ENCODE peak calls at places on chromosome 17, in four cellular contexts. One of them, this sample, is unnamed.

GRCh38 chr17:10888858-10889257 is 51.0 kb upstream of the PIRT start:
- DNase-seq in activated naive CD4-positive, alpha-beta T cell treated with anti-CD3 and anti-CD28 coated beads for 36 hours: no peak
- DNase-seq in CD4-positive, alpha-beta memory T cell: no peak
- DNase-seq in activated T-helper 1 cell treated with Interleukin-2 at 50 U/mL for 16 hours: no peak
- DNase-seq in this sample: no peak

GRCh38 chr17:15213381-15214087 is 51.6 kb downstream of the PMP22 start:
- DNase-seq in activated naive CD4-positive, alpha-beta T cell treated with anti-CD3 and anti-CD28 coated beads for 36 hours: peak
- DNase-seq in CD4-positive, alpha-beta memory T cell: no peak
- DNase-seq in activated T-helper 1 cell treated with Interleukin-2 at 50 U/mL for 16 hours: no peak
- DNase-seq in this sample: no peak

GRCh38 chr17:77280304-77280910 is 139.6 kb downstream of the SEC14L1 start:
- DNase-seq in activated naive CD4-positive, alpha-beta T cell treated with anti-CD3 and anti-CD28 coated beads for 36 hours: peak
- DNase-seq in CD4-positive, alpha-beta memory T cell: no peak
- DNase-seq in activated T-helper 1 cell treated with Interleukin-2 at 50 U/mL for 16 hours: no peak
- DNase-seq in this sample: no peak

GRCh38 chr17:21573961-21574610 is 118.2 kb upstream of the KCNJ18 start:
- DNase-seq in activated naive CD4-positive, alpha-beta T cell treated with anti-CD3 and anti-CD28 coated beads for 36 hours: peak
- DNase-seq in CD4-positive, alpha-beta memory T cell: peak
- DNase-seq in activated T-helper 1 cell treated with Interleukin-2 at 50 U/mL for 16 hours: no peak
- DNase-seq in this sample: peak

GRCh38 chr17:4163951-4164350 is 21.0 kb downstream of the CYB5D2 start:
- DNase-seq in activated naive CD4-positive, alpha-beta T cell treated with anti-CD3 and anti-CD28 coated beads for 36 hours: no peak
- DNase-seq in CD4-positive, alpha-beta memory T cell: no peak
- DNase-seq in activated T-helper 1 cell treated with Interleukin-2 at 50 U/mL for 16 hours: no peak
- DNase-seq in this sample: no peak

GRCh38 chr17:27980035-27980434 is 62.4 kb upstream of the NLK start:
- DNase-seq in activated naive CD4-positive, alpha-beta T cell treated with anti-CD3 and anti-CD28 coated beads for 36 hours: no peak
- DNase-seq in CD4-positive, alpha-beta memory T cell: no peak
- DNase-seq in activated T-helper 1 cell treated with Interleukin-2 at 50 U/mL for 16 hours: no peak
- DNase-seq in this sample: no peak

GRCh38 chr17:2123467-2124251 is 68.8 kb downstream of the HIC1 start:
- DNase-seq in activated naive CD4-positive, alpha-beta T cell treated with anti-CD3 and anti-CD28 coated beads for 36 hours: no peak
- DNase-seq in CD4-positive, alpha-beta memory T cell: no peak
- DNase-seq in activated T-helper 1 cell treated with Interleukin-2 at 50 U/mL for 16 hours: no peak
- DNase-seq in this sample: no peak

GRCh38 chr17:80953471-80954315 is 37.9 kb upstream of the CHMP6 start:
- DNase-seq in activated naive CD4-positive, alpha-beta T cell treated with anti-CD3 and anti-CD28 coated beads for 36 hours: no peak
- DNase-seq in CD4-positive, alpha-beta memory T cell: no peak
- DNase-seq in activated T-helper 1 cell treated with Interleukin-2 at 50 U/mL for 16 hours: no peak
- DNase-seq in this sample: no peak

GRCh38 chr17:61122356-61122913 is 277.2 kb upstream of the TBX2 start:
- DNase-seq in activated naive CD4-positive, alpha-beta T cell treated with anti-CD3 and anti-CD28 coated beads for 36 hours: no peak
- DNase-seq in CD4-positive, alpha-beta memory T cell: no peak
- DNase-seq in activated T-helper 1 cell treated with Interleukin-2 at 50 U/mL for 16 hours: no peak
- DNase-seq in this sample: no peak

GRCh38 chr17:35119370-35120185 is at the start of gene RAD51D:
- DNase-seq in activated naive CD4-positive, alpha-beta T cell treated with anti-CD3 and anti-CD28 coated beads for 36 hours: peak
- DNase-seq in CD4-positive, alpha-beta memory T cell: peak
- DNase-seq in activated T-helper 1 cell treated with Interleukin-2 at 50 U/mL for 16 hours: peak
- DNase-seq in this sample: peak

GRCh38 chr17:18084256-18084655 is 3.5 kb upstream of the DRG2 start:
- DNase-seq in activated naive CD4-positive, alpha-beta T cell treated with anti-CD3 and anti-CD28 coated beads for 36 hours: no peak
- DNase-seq in CD4-positive, alpha-beta memory T cell: no peak
- DNase-seq in activated T-helper 1 cell treated with Interleukin-2 at 50 U/mL for 16 hours: no peak
- DNase-seq in this sample: no peak

GRCh38 chr17:79645777-79646088 is 34.9 kb upstream of the RBFOX3 start:
- DNase-seq in activated naive CD4-positive, alpha-beta T cell treated with anti-CD3 and anti-CD28 coated beads for 36 hours: no peak
- DNase-seq in CD4-positive, alpha-beta memory T cell: no peak
- DNase-seq in activated T-helper 1 cell treated with Interleukin-2 at 50 U/mL for 16 hours: no peak
- DNase-seq in this sample: no peak

GRCh38 chr17:8859029-8859803 is 8.3 kb downstream of the PIK3R6 start:
- DNase-seq in activated naive CD4-positive, alpha-beta T cell treated with anti-CD3 and anti-CD28 coated beads for 36 hours: no peak
- DNase-seq in CD4-positive, alpha-beta memory T cell: no peak
- DNase-seq in activated T-helper 1 cell treated with Interleukin-2 at 50 U/mL for 16 hours: no peak
- DNase-seq in this sample: no peak

GRCh38 chr17:17809527-17810373 is 27.0 kb downstream of the SREBF1 start:
- DNase-seq in activated naive CD4-positive, alpha-beta T cell treated with anti-CD3 and anti-CD28 coated beads for 36 hours: no peak
- DNase-seq in CD4-positive, alpha-beta memory T cell: no peak
- DNase-seq in activated T-helper 1 cell treated with Interleukin-2 at 50 U/mL for 16 hours: no peak
- DNase-seq in this sample: no peak

GRCh38 chr17:30514895-30515596 is 37.8 kb downstream of the GOSR1 start:
- DNase-seq in activated naive CD4-positive, alpha-beta T cell treated with anti-CD3 and anti-CD28 coated beads for 36 hours: no peak
- DNase-seq in CD4-positive, alpha-beta memory T cell: no peak
- DNase-seq in activated T-helper 1 cell treated with Interleukin-2 at 50 U/mL for 16 hours: no peak
- DNase-seq in this sample: no peak

GRCh38 chr17:80362428-80363119 is 52.4 kb upstream of the ENDOV start:
- DNase-seq in activated naive CD4-positive, alpha-beta T cell treated with anti-CD3 and anti-CD28 coated beads for 36 hours: no peak
- DNase-seq in CD4-positive, alpha-beta memory T cell: no peak
- DNase-seq in activated T-helper 1 cell treated with Interleukin-2 at 50 U/mL for 16 hours: no peak
- DNase-seq in this sample: no peak

GRCh38 chr17:81427446-81428120 is 32.3 kb downstream of the BAHCC1 start:
- DNase-seq in activated naive CD4-positive, alpha-beta T cell treated with anti-CD3 and anti-CD28 coated beads for 36 hours: no peak
- DNase-seq in CD4-positive, alpha-beta memory T cell: peak
- DNase-seq in activated T-helper 1 cell treated with Interleukin-2 at 50 U/mL for 16 hours: no peak
- DNase-seq in this sample: no peak

GRCh38 chr17:75563063-75563758 is 24.4 kb upstream of the MYO15B start:
- DNase-seq in activated naive CD4-positive, alpha-beta T cell treated with anti-CD3 and anti-CD28 coated beads for 36 hours: no peak
- DNase-seq in CD4-positive, alpha-beta memory T cell: no peak
- DNase-seq in activated T-helper 1 cell treated with Interleukin-2 at 50 U/mL for 16 hours: no peak
- DNase-seq in this sample: no peak

GRCh38 chr17:46822388-46822921 is 4.0 kb upstream of the WNT3 start:
- DNase-seq in activated naive CD4-positive, alpha-beta T cell treated with anti-CD3 and anti-CD28 coated beads for 36 hours: peak
- DNase-seq in CD4-positive, alpha-beta memory T cell: no peak
- DNase-seq in activated T-helper 1 cell treated with Interleukin-2 at 50 U/mL for 16 hours: no peak
- DNase-seq in this sample: no peak

GRCh38 chr17:71472809-71473789 is 647.7 kb upstream of the SOX9 start:
- DNase-seq in activated naive CD4-positive, alpha-beta T cell treated with anti-CD3 and anti-CD28 coated beads for 36 hours: peak
- DNase-seq in CD4-positive, alpha-beta memory T cell: no peak
- DNase-seq in activated T-helper 1 cell treated with Interleukin-2 at 50 U/mL for 16 hours: no peak
- DNase-seq in this sample: no peak

GRCh38 chr17:63419398-63419797 is 26.7 kb downstream of the CYB561 start:
- DNase-seq in activated naive CD4-positive, alpha-beta T cell treated with anti-CD3 and anti-CD28 coated beads for 36 hours: no peak
- DNase-seq in CD4-positive, alpha-beta memory T cell: no peak
- DNase-seq in activated T-helper 1 cell treated with Interleukin-2 at 50 U/mL for 16 hours: no peak
- DNase-seq in this sample: no peak

GRCh38 chr17:39774043-39774442 is 36.3 kb downstream of the GRB7 start:
- DNase-seq in activated naive CD4-positive, alpha-beta T cell treated with anti-CD3 and anti-CD28 coated beads for 36 hours: no peak
- DNase-seq in CD4-positive, alpha-beta memory T cell: no peak
- DNase-seq in activated T-helper 1 cell treated with Interleukin-2 at 50 U/mL for 16 hours: no peak
- DNase-seq in this sample: no peak

GRCh38 chr17:6936370-6937028 is 59.4 kb upstream of the ALOX12 start:
- DNase-seq in activated naive CD4-positive, alpha-beta T cell treated with anti-CD3 and anti-CD28 coated beads for 36 hours: peak
- DNase-seq in CD4-positive, alpha-beta memory T cell: no peak
- DNase-seq in activated T-helper 1 cell treated with Interleukin-2 at 50 U/mL for 16 hours: no peak
- DNase-seq in this sample: peak

GRCh38 chr17:41390411-41390938 is 6.9 kb downstream of the KRT31 start:
- DNase-seq in activated naive CD4-positive, alpha-beta T cell treated with anti-CD3 and anti-CD28 coated beads for 36 hours: no peak
- DNase-seq in CD4-positive, alpha-beta memory T cell: no peak
- DNase-seq in activated T-helper 1 cell treated with Interleukin-2 at 50 U/mL for 16 hours: no peak
- DNase-seq in this sample: no peak

GRCh38 chr17:49101054-49101534 is 31.5 kb upstream of the B4GALNT2 start:
- DNase-seq in activated naive CD4-positive, alpha-beta T cell treated with anti-CD3 and anti-CD28 coated beads for 36 hours: no peak
- DNase-seq in CD4-positive, alpha-beta memory T cell: no peak
- DNase-seq in activated T-helper 1 cell treated with Interleukin-2 at 50 U/mL for 16 hours: no peak
- DNase-seq in this sample: no peak

GRCh38 chr17:34990921-34991365 is 10.6 kb downstream of the LIG3 start:
- DNase-seq in activated naive CD4-positive, alpha-beta T cell treated with anti-CD3 and anti-CD28 coated beads for 36 hours: no peak
- DNase-seq in CD4-positive, alpha-beta memory T cell: no peak
- DNase-seq in activated T-helper 1 cell treated with Interleukin-2 at 50 U/mL for 16 hours: no peak
- DNase-seq in this sample: no peak

GRCh38 chr17:44761932-44762810 is 3.4 kb downstream of the ADAM11 start:
- DNase-seq in activated naive CD4-positive, alpha-beta T cell treated with anti-CD3 and anti-CD28 coated beads for 36 hours: no peak
- DNase-seq in CD4-positive, alpha-beta memory T cell: no peak
- DNase-seq in activated T-helper 1 cell treated with Interleukin-2 at 50 U/mL for 16 hours: no peak
- DNase-seq in this sample: no peak

GRCh38 chr17:81129289-81129688 is 36.0 kb upstream of the PVALEF start:
- DNase-seq in activated naive CD4-positive, alpha-beta T cell treated with anti-CD3 and anti-CD28 coated beads for 36 hours: no peak
- DNase-seq in CD4-positive, alpha-beta memory T cell: no peak
- DNase-seq in activated T-helper 1 cell treated with Interleukin-2 at 50 U/mL for 16 hours: no peak
- DNase-seq in this sample: no peak

GRCh38 chr17:65085397-65085796 is 28.9 kb upstream of the GNA13 start:
- DNase-seq in activated naive CD4-positive, alpha-beta T cell treated with anti-CD3 and anti-CD28 coated beads for 36 hours: no peak
- DNase-seq in CD4-positive, alpha-beta memory T cell: no peak
- DNase-seq in activated T-helper 1 cell treated with Interleukin-2 at 50 U/mL for 16 hours: no peak
- DNase-seq in this sample: no peak

GRCh38 chr17:12730931-12731521 is 58.3 kb upstream of the ARHGAP44 start:
- DNase-seq in activated naive CD4-positive, alpha-beta T cell treated with anti-CD3 and anti-CD28 coated beads for 36 hours: no peak
- DNase-seq in CD4-positive, alpha-beta memory T cell: no peak
- DNase-seq in activated T-helper 1 cell treated with Interleukin-2 at 50 U/mL for 16 hours: no peak
- DNase-seq in this sample: no peak

GRCh38 chr17:40915721-40916256 is 21.7 kb downstream of the KRT23 start:
- DNase-seq in activated naive CD4-positive, alpha-beta T cell treated with anti-CD3 and anti-CD28 coated beads for 36 hours: no peak
- DNase-seq in CD4-positive, alpha-beta memory T cell: no peak
- DNase-seq in activated T-helper 1 cell treated with Interleukin-2 at 50 U/mL for 16 hours: no peak
- DNase-seq in this sample: no peak

GRCh38 chr17:82328141-82328993 is 5.2 kb downstream of the SECTM1 start:
- DNase-seq in activated naive CD4-positive, alpha-beta T cell treated with anti-CD3 and anti-CD28 coated beads for 36 hours: no peak
- DNase-seq in CD4-positive, alpha-beta memory T cell: no peak
- DNase-seq in activated T-helper 1 cell treated with Interleukin-2 at 50 U/mL for 16 hours: no peak
- DNase-seq in this sample: no peak

GRCh38 chr17:81537856-81538555 is 9.8 kb downstream of the FSCN2 start:
- DNase-seq in activated naive CD4-positive, alpha-beta T cell treated with anti-CD3 and anti-CD28 coated beads for 36 hours: no peak
- DNase-seq in CD4-positive, alpha-beta memory T cell: no peak
- DNase-seq in activated T-helper 1 cell treated with Interleukin-2 at 50 U/mL for 16 hours: no peak
- DNase-seq in this sample: no peak

GRCh38 chr17:76973040-76973439 is 104.8 kb downstream of the MGAT5B start:
- DNase-seq in activated naive CD4-positive, alpha-beta T cell treated with anti-CD3 and anti-CD28 coated beads for 36 hours: no peak
- DNase-seq in CD4-positive, alpha-beta memory T cell: no peak
- DNase-seq in activated T-helper 1 cell treated with Interleukin-2 at 50 U/mL for 16 hours: no peak
- DNase-seq in this sample: no peak

GRCh38 chr17:15348030-15348429 is 6.6 kb upstream of the TEKT3 start:
- DNase-seq in activated naive CD4-positive, alpha-beta T cell treated with anti-CD3 and anti-CD28 coated beads for 36 hours: no peak
- DNase-seq in CD4-positive, alpha-beta memory T cell: no peak
- DNase-seq in activated T-helper 1 cell treated with Interleukin-2 at 50 U/mL for 16 hours: no peak
- DNase-seq in this sample: no peak

GRCh38 chr17:27263386-27263785 is 30.5 kb upstream of the WSB1 start:
- DNase-seq in activated naive CD4-positive, alpha-beta T cell treated with anti-CD3 and anti-CD28 coated beads for 36 hours: no peak
- DNase-seq in CD4-positive, alpha-beta memory T cell: no peak
- DNase-seq in activated T-helper 1 cell treated with Interleukin-2 at 50 U/mL for 16 hours: no peak
- DNase-seq in this sample: no peak

GRCh38 chr17:8829036-8829941 is 30.1 kb upstream of the MFSD6L start:
- DNase-seq in activated naive CD4-positive, alpha-beta T cell treated with anti-CD3 and anti-CD28 coated beads for 36 hours: no peak
- DNase-seq in CD4-positive, alpha-beta memory T cell: no peak
- DNase-seq in activated T-helper 1 cell treated with Interleukin-2 at 50 U/mL for 16 hours: no peak
- DNase-seq in this sample: no peak

GRCh38 chr17:45302649-45303173 is 14.1 kb downstream of the MAP3K14 start:
- DNase-seq in activated naive CD4-positive, alpha-beta T cell treated with anti-CD3 and anti-CD28 coated beads for 36 hours: no peak
- DNase-seq in CD4-positive, alpha-beta memory T cell: no peak
- DNase-seq in activated T-helper 1 cell treated with Interleukin-2 at 50 U/mL for 16 hours: no peak
- DNase-seq in this sample: peak

GRCh38 chr17:986322-986929 is 6.8 kb upstream of the NXN start:
- DNase-seq in activated naive CD4-positive, alpha-beta T cell treated with anti-CD3 and anti-CD28 coated beads for 36 hours: no peak
- DNase-seq in CD4-positive, alpha-beta memory T cell: no peak
- DNase-seq in activated T-helper 1 cell treated with Interleukin-2 at 50 U/mL for 16 hours: no peak
- DNase-seq in this sample: no peak